ENCODE peak calls at places on chromosomes 16 and 17, in five cellular contexts. S is endothelial cell, Q is Peyer's patch, J is choroid plexus epithelial cell, K is HFFc6. U is an unnamed sample.

GRCh38 chr16:86778108-86778745 is 199.9 kb downstream of the FOXL1 start:
- DNase-seq in Q (no peak), J (no peak), K (no peak), S (no peak), U (no peak)

GRCh38 chr16:85885537-85885936 is 13.4 kb upstream of the IRF8 start:
- DNase-seq in Q (no peak), K (no peak), S (no peak), J (no peak), U (no peak)

GRCh38 chr16:47470211-47470610 is 9.1 kb downstream of the PHKB start:
- DNase-seq in J (no peak), S (no peak), Q (no peak), K (no peak), U (no peak)

GRCh38 chr17:19372439-19372838 is 5.9 kb upstream of the MAPK7 start:
- DNase-seq in J (no peak), Q (no peak), K (no peak), S (no peak), U (no peak)

GRCh38 chr16:72362972-72363371 is 191.0 kb upstream of the PMFBP1 start:
- DNase-seq in K (no peak), J (no peak), Q (no peak), S (no peak), U (no peak)

GRCh38 chr17:15157051-15157450 is 108.1 kb downstream of the PMP22 start:
- DNase-seq in Q (no peak), K (peak), J (peak), S (no peak), U (no peak)

GRCh38 chr17:17494499-17495447 is 1.4 kb downstream of the RASD1 start:
- DNase-seq in S (peak), K (no peak), J (peak), Q (no peak), U (peak)

GRCh38 chr17:4118095-4118743 is 24.6 kb downstream of the ZZEF1 start:
- DNase-seq in J (no peak), S (no peak), K (no peak), Q (no peak), U (no peak)

GRCh38 chr16:70759666-70760065 is 41.3 kb downstream of the VAC14 start:
- DNase-seq in S (no peak), J (peak), K (no peak), Q (no peak), U (no peak)

GRCh38 chr17:37176683-37177082 is 199.1 kb upstream of the C17orf78 start:
- DNase-seq in K (peak), S (no peak), J (peak), Q (no peak), U (no peak)

GRCh38 chr17:2916362-2916928 is 120.2 kb downstream of the RAP1GAP2 start:
- DNase-seq in K (no peak), J (no peak), S (no peak), Q (no peak), U (no peak)

GRCh38 chr16:11079657-11080187 is 135.4 kb downstream of the CLEC16A start:
- DNase-seq in Q (no peak), S (no peak), J (peak), K (peak), U (no peak)

GRCh38 chr16:69187387-69187890 is 475 bp downstream of the SNTB2 start:
- DNase-seq in K (no peak), Q (peak), J (no peak), S (peak), U (peak)

GRCh38 chr17:30074726-30075125 is 41.9 kb upstream of the NSRP1 start:
- DNase-seq in S (no peak), K (no peak), Q (no peak), J (peak), U (no peak)

GRCh38 chr16:70427786-70428177 is 11.1 kb downstream of the ST3GAL2 start:
- DNase-seq in J (no peak), Q (no peak), K (no peak), S (no peak), U (no peak)

GRCh38 chr17:81648707-81649085 is 7.6 kb downstream of the PDE6G start:
- DNase-seq in S (no peak), K (no peak), Q (no peak), J (no peak), U (no peak)

GRCh38 chr17:77478281-77478680 is 337.5 kb downstream of the SEC14L1 start:
- DNase-seq in J (no peak), K (no peak), Q (no peak), S (no peak), U (no peak)

GRCh38 chr17:35630530-35631148 is 43.5 kb downstream of the AP2B1 start:
- DNase-seq in K (peak), S (no peak), J (peak), Q (no peak), U (no peak)

GRCh38 chr17:44314869-44315661 is 6.7 kb downstream of the RUNDC3A start:
- DNase-seq in S (peak), K (no peak), J (no peak), Q (no peak), U (peak)

GRCh38 chr17:78316115-78316866 is 43.6 kb downstream of the SOCS3 start:
- DNase-seq in K (no peak), J (no peak), S (no peak), Q (no peak), U (no peak)

GRCh38 chr17:83182620-83183063 is 103.2 kb downstream of the METRNL start:
- DNase-seq in S (no peak), Q (peak), K (no peak), J (no peak), U (peak)

GRCh38 chr16:22352726-22353125 is 21.7 kb downstream of the CDR2 start:
- DNase-seq in S (no peak), J (no peak), Q (no peak), K (no peak), U (no peak)

GRCh38 chr16:89067677-89068076 is 26.0 kb upstream of the ACSF3 start:
- DNase-seq in Q (peak), S (no peak), K (no peak), J (peak), U (no peak)

GRCh38 chr16:88650749-88651275 is at the start of gene CYBA:
- DNase-seq in Q (peak), K (peak), S (peak), J (peak), U (peak)

GRCh38 chr17:78173025-78173715 is 4.8 kb downstream of the SYNGR2 start:
- DNase-seq in J (no peak), Q (peak), S (no peak), K (no peak), U (no peak)

GRCh38 chr17:79812969-79813825 is 16.3 kb upstream of the CBX8 start:
- DNase-seq in J (no peak), Q (no peak), K (no peak), S (peak), U (peak)

GRCh38 chr16:19829844-19830703 is 54.6 kb downstream of the GPRC5B start:
- DNase-seq in S (no peak), K (no peak), Q (no peak), J (no peak), U (no peak)

GRCh38 chr17:8922451-8922850 is 43.1 kb downstream of the PIK3R5 start:
- DNase-seq in Q (no peak), K (peak), J (peak), S (no peak), U (no peak)

GRCh38 chr17:54860617-54861468 is 39.8 kb upstream of the TOM1L1 start:
- DNase-seq in J (no peak), K (no peak), Q (no peak), S (no peak), U (no peak)

GRCh38 chr16:57536306-57537193 is at the start of gene CCDC102A:
- DNase-seq in J (no peak), S (no peak), Q (peak), K (no peak), U (peak)

GRCh38 chr17:17030515-17031211 is 11.6 kb upstream of the MPRIP start:
- DNase-seq in J (no peak), K (no peak), Q (no peak), S (no peak), U (no peak)

GRCh38 chr17:39950871-39951348 is 11.9 kb upstream of the GSDMA start:
- DNase-seq in Q (no peak), K (no peak), S (no peak), J (peak), U (peak)

GRCh38 chr17:51000835-51001638 is 119.6 kb downstream of the SPAG9 start:
- DNase-seq in Q (no peak), S (peak), K (peak), J (peak), U (no peak)

GRCh38 chr17:28724500-28725165 is 1.4 kb downstream of the TLCD1 start:
- DNase-seq in K (no peak), S (no peak), J (no peak), Q (no peak), U (no peak)

GRCh38 chr17:704111-704864 is 10.4 kb downstream of the VPS53 start:
- DNase-seq in J (no peak), K (no peak), Q (no peak), S (no peak), U (no peak)

GRCh38 chr16:69131749-69132423 is 502 bp downstream of the CHTF8 start:
- DNase-seq in J (peak), Q (peak), K (peak), S (peak), U (peak)

GRCh38 chr17:49896860-49897259 is 49.0 kb upstream of the TAC4 start:
- DNase-seq in Q (no peak), S (no peak), J (no peak), K (no peak), U (no peak)

GRCh38 chr17:49899588-49899987 is 51.7 kb upstream of the TAC4 start:
- DNase-seq in J (no peak), S (no peak), Q (no peak), K (no peak), U (no peak)

GRCh38 chr17:49896222-49896621 is 48.4 kb upstream of the TAC4 start:
- DNase-seq in S (no peak), Q (no peak), J (no peak), K (no peak), U (no peak)

GRCh38 chr17:49901460-49902331 is 53.8 kb upstream of the TAC4 start:
- DNase-seq in Q (no peak), K (no peak), J (no peak), S (no peak), U (peak)

GRCh38 chr17:49898547-49899490 is 51.0 kb upstream of the TAC4 start:
- DNase-seq in J (peak), S (no peak), Q (no peak), K (peak), U (peak)
- TF ChIP-seq CTCF in J (peak), S (no peak), Q (no peak), K (peak), U (peak)

DNA sequence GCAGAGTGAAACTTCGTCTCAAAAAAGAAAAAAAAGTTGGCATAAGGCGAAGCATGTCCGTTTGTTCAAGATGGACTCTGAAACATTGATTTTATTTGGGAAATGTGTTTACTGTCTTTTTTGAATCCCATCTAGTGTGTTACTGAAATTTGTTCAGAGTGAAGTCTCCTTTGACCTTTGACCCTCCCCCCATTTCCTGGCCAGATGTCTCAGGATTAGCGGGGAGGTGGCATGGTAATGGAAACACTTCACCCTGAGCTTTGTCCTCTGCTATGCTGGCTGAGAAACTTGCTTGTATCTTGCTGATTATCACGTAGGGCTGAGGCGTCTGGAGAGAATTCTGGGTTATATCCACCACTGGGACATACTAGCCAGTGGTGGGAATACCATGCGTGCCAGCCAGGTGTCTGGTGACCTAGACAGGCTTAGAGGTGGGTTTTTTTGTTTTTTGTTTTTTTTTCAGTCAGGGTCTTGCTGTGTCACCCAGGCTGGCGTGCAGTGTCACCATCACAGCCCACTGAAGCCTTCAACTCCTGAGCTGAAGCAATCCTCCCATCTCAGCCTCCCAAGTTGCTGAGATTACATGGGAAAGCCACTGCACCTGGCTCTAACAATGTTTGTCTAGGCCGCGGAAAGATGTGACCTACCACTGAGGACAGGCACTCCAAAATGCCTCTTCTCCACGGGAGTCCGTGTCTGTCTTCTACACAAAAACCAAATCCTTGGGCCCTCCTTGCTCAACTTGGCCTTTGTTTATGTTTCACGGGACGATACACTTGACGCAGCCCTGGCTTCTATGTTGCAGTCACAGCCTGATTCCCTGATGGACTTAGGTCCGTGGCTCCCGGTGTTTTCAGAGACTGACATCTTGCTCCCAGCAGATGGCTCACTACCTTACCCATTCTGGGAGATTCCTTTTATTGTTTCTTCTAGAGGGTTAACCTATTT is 6.6 kb upstream of the GALK1 start:
- DNase-seq in Q (no peak), S (no peak), J (peak), K (no peak), U (no peak)
- TF ChIP-seq CTCF in Q (peak), S (no peak), J (peak), K (peak), U (no peak)

DNA sequence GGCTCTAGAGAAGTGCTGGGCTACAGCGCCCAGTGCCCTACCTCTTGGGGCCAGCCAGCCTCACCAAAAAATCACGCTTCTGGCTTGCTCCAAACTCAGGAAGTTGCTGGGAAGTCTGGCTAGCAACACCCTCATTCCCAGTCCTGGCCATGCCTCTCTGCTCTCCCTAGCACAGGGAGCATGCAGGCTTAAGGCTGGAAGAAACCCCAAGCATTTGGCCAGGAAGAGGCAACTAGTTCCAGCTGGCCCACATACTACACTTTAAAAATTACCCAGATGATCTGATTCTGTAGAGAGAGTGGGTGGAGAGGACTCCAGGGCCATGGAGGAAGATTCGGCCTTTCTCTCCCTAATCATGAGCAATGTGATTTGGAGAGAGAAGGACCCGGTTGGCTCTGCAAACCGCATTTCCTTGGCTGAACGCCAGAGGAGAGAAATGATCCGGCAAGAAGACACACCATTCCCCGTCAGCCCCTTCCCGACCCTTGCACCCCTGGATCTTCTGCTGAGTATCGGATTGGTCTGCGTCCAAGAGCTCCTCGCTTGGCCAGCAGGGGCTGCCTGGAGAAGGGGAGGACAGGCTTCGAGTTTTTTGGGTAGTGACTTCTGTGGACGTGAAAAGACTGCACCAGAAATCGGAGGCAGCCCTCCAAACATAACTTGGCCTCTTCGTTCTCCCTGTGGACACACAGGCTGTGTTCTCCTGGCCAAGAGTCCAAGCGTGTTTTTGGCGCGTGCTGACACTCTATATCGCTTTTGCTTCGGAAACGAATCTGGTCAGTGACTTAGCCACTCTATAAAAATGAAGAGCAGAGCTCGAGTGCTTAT is 406.3 kb downstream of the WWOX start:
- DNase-seq in Q (no peak), K (no peak), S (no peak), J (peak), U (no peak)
- TF ChIP-seq CTCF in Q (peak), K (no peak), S (no peak), J (peak), U (no peak)

GRCh38 chr17:58308173-58308984 is 20.2 kb downstream of the TSPOAP1 start:
- DNase-seq in J (no peak), Q (peak), S (peak), K (no peak), U (no peak)
- TF ChIP-seq CTCF in J (peak), Q (no peak), S (peak), K (peak), U (peak)

GRCh38 chr16:30378236-30379164 is 3.9 kb downstream of the SEPTIN1 start:
- DNase-seq in S (peak), K (peak), J (peak), Q (peak), U (peak)
- TF ChIP-seq CTCF in S (no peak), K (no peak), J (peak), Q (peak), U (no peak)

GRCh38 chr16:23781176-23781575 is 26.4 kb downstream of the CHP2 start:
- DNase-seq in J (no peak), K (no peak), Q (no peak), S (no peak), U (no peak)

GRCh38 chr16:23786964-23787571 is 32.2 kb downstream of the CHP2 start:
- DNase-seq in J (no peak), S (no peak), K (no peak), Q (no peak), U (no peak)

GRCh38 chr16:23788653-23789052 is 33.8 kb downstream of the CHP2 start:
- DNase-seq in J (no peak), K (no peak), S (no peak), Q (no peak), U (no peak)

GRCh38 chr16:23784811-23785447 is 30.1 kb downstream of the CHP2 start:
- DNase-seq in S (no peak), K (peak), Q (no peak), J (peak), U (no peak)

GRCh38 chr16:23785842-23786241 is 31.0 kb downstream of the CHP2 start:
- DNase-seq in S (no peak), Q (no peak), K (no peak), J (no peak), U (no peak)
- TF ChIP-seq CTCF in S (no peak), Q (no peak), K (no peak), J (no peak), U (no peak)

U was measured in nephron progenitor cell.